ENCODE peak calls at places on chromosome 14, in nine cellular contexts. P is MM.1S; E is testis; T is neuronal stem cell; Q is HCT116; C is A673; F is HepG2; J is naive thymus-derived CD4-positive, alpha-beta T cell; M is AG04450. R is an unnamed sample.

GRCh38 chr14:35297677-35298076 is 5.5 kb downstream of the PSMA6 start:
- DNase-seq in C (no peak), P (no peak), J (no peak), Q (no peak), T (no peak), E (no peak), F (no peak), M (no peak), R (no peak)

GRCh38 chr14:94058674-94059138 is 22.3 kb downstream of the DDX24 start:
- DNase-seq in Q (no peak), F (peak; percentile 93), E (peak; percentile 9), J (no peak), C (no peak), P (no peak), M (no peak), T (no peak), R (no peak)

GRCh38 chr14:81400852-81401251 is 728 bp upstream of the STON2 start:
- DNase-seq in C (peak; percentile 72), T (no peak), J (no peak), E (peak; percentile 76), M (peak; percentile 6), F (no peak), P (no peak), Q (peak; percentile 54), R (no peak)

GRCh38 chr14:104600805-104601204 is 3.8 kb downstream of the TMEM179 start:
- DNase-seq in M (no peak), J (no peak), T (no peak), Q (no peak), P (no peak), E (no peak), C (no peak), F (no peak), R (no peak)

GRCh38 chr14:102440392-102440791 is 69.2 kb downstream of the ANKRD9 start:
- DNase-seq in M (no peak), T (no peak), P (no peak), E (no peak), C (no peak), J (no peak), Q (no peak), F (no peak), R (no peak)

GRCh38 chr14:93962701-93963601 is 13.4 kb downstream of the ASB2 start:
- DNase-seq in C (no peak), F (no peak), M (no peak), Q (no peak), E (no peak), P (peak; percentile 50), T (no peak), J (peak; percentile 59), R (no peak)

GRCh38 chr14:95098984-95099599 is 58.2 kb downstream of the DICER1 start:
- DNase-seq in E (peak; percentile 79), J (no peak), C (peak; percentile 86), M (peak; percentile 7), T (peak; percentile 48), Q (peak; percentile 40), P (no peak), F (peak; percentile 22), R (peak; percentile 76)

GRCh38 chr14:53501361-53502320 is 348.5 kb upstream of the DDHD1 start:
- DNase-seq in C (no peak), J (no peak), Q (no peak), M (peak; percentile 90), P (no peak), E (no peak), F (no peak), T (no peak), R (peak; percentile 9)

GRCh38 chr14:35696575-35696974 is 112.5 kb downstream of the RALGAPA1 start:
- DNase-seq in J (no peak), F (no peak), C (peak; percentile 31), M (no peak), Q (no peak), T (no peak), P (no peak), E (no peak), R (no peak)

GRCh38 chr14:60805881-60806569 is 71.5 kb downstream of the MNAT1 start:
- DNase-seq in E (no peak), F (no peak), J (no peak), M (no peak), P (no peak), T (no peak), Q (no peak), C (no peak), R (no peak)

GRCh38 chr14:95006479-95006878 is 150.8 kb downstream of the DICER1 start:
- DNase-seq in T (no peak), F (no peak), P (no peak), J (no peak), C (no peak), M (no peak), Q (no peak), E (no peak), R (no peak)

GRCh38 chr14:103393687-103394626 is 8.7 kb downstream of the MARK3 start:
- DNase-seq in Q (no peak), P (no peak), T (no peak), M (no peak), F (no peak), C (peak; percentile 56), J (no peak), E (peak; percentile 56), R (peak; percentile 54)

GRCh38 chr14:72457641-72458040 is 436.3 kb downstream of the DPF3 start:
- DNase-seq in E (no peak), P (no peak), C (no peak), Q (no peak), F (no peak), M (no peak), T (no peak), J (no peak), R (no peak)

GRCh38 chr14:55731881-55732498 is 152.0 kb downstream of the KTN1 start:
- DNase-seq in M (no peak), F (peak; percentile 16), E (peak; percentile 69), Q (peak; percentile 12), P (no peak), J (peak; percentile 31), T (peak; percentile 43), C (peak; percentile 63), R (peak; percentile 64)

GRCh38 chr14:31926123-31926522 is 151.0 kb upstream of the ARHGAP5 start:
- DNase-seq in C (peak; percentile 63), M (no peak), Q (peak; percentile 54), E (no peak), F (peak; percentile 87), P (peak; percentile 48), J (no peak), T (no peak), R (peak; percentile 60)

GRCh38 chr14:27686137-27686536 is 1080.5 kb upstream of the FOXG1 start:
- DNase-seq in P (no peak), T (no peak), E (no peak), C (no peak), J (no peak), Q (no peak), F (no peak), M (no peak), R (no peak)

GRCh38 chr14:34199585-34199984 is 248.7 kb upstream of the EGLN3 start:
- DNase-seq in F (no peak), J (peak; percentile 42), T (no peak), C (no peak), M (no peak), P (no peak), E (no peak), Q (no peak), R (no peak)

GRCh38 chr14:56198438-56198837 is 80.2 kb downstream of the PELI2 start:
- DNase-seq in T (no peak), Q (no peak), E (no peak), J (no peak), P (no peak), F (no peak), M (no peak), C (no peak), R (no peak)

DNA sequence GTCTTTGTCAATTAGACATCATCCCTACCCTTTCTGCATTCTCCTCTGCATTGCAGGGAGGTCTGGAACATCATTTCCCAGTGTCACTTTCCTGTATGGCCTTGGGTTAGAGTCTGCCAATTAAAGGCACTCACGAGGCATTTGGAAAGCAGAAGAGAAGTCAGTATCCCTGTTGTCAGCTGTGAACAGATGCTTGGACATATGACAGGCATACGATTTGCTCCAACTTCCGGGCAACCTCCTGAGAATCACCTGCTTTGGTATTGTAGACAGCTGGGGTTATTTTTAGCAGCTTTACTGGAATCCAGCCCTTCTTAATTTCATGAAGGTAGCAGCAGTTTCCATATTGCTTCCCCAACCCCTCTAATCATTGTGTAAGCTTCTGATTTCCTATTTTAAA is 88.7 kb upstream of the DHRS4 start:
- DNase-seq in T (no peak), J (no peak), F (no peak), Q (no peak), P (no peak), C (no peak), E (no peak), M (no peak), R (no peak)
- H3K27ac ChIP-seq in T (no peak overlapping the region), J (no peak overlapping the region), F (no peak overlapping the region), Q (no peak overlapping the region), P (no peak overlapping the region), C (no peak overlapping the region), E (no peak overlapping the region), M (no peak overlapping the region), R (no peak overlapping the region)

GRCh38 chr14:76151398-76152332 is at the start of gene GPATCH2L:
- DNase-seq in E (peak; percentile 96), J (peak; percentile 98), M (peak; percentile 61), Q (peak; percentile 66), T (peak; percentile 90), F (peak; percentile 76), C (peak; percentile 95), P (peak; percentile 82), R (peak; percentile 95)
- H3K27ac ChIP-seq in E (peak within 1 kb of the TSS; percentile 69), J (peak within 1 kb of the TSS; percentile 95), M (peak within 1 kb of the TSS; percentile 94), Q (peak within 1 kb of the TSS; percentile 84), T (peak within 1 kb of the TSS; percentile 64), F (peak within 1 kb of the TSS; percentile 57), C (peak within 1 kb of the TSS; percentile 84), P (peak within 1 kb of the TSS; percentile 84), R (peak within 1 kb of the TSS; percentile 84)

GRCh38 chr14:96117101-96117897 is 78.1 kb downstream of the C14orf132 start:
- DNase-seq in P (no peak), J (no peak), Q (no peak), T (no peak), C (peak; percentile 56), M (no peak), F (no peak), E (no peak), R (no peak)
- H3K27ac ChIP-seq in P (no peak overlapping the region), J (peak overlapping the region; percentile 71), Q (no peak overlapping the region), T (no peak overlapping the region), C (no peak overlapping the region), M (peak overlapping the region; percentile 47), F (no peak overlapping the region), E (no peak overlapping the region), R (no peak overlapping the region)

GRCh38 chr14:99137913-99138571 is 134.0 kb downstream of the BCL11B start:
- DNase-seq in Q (peak; percentile 69), T (no peak), E (peak; percentile 11), J (no peak), P (peak; percentile 10), C (peak; percentile 23), M (no peak), F (no peak), R (no peak)

GRCh38 chr14:99137001-99137700 is 134.8 kb downstream of the BCL11B start:
- DNase-seq in P (no peak), T (no peak), Q (no peak), J (no peak), M (no peak), F (no peak), E (peak; percentile 7), C (no peak), R (no peak)

GRCh38 chr14:99134333-99135046 is 137.5 kb downstream of the BCL11B start:
- DNase-seq in E (no peak), J (peak; percentile 15), T (no peak), M (no peak), Q (no peak), P (no peak), F (no peak), C (no peak), R (no peak)

GRCh38 chr14:99136047-99136400 is 136.0 kb downstream of the BCL11B start:
- DNase-seq in E (peak; percentile 0), P (no peak), C (no peak), F (no peak), Q (no peak), M (no peak), T (no peak), J (peak; percentile 4), R (no peak)

GRCh38 chr14:99136401-99136800 is 135.6 kb downstream of the BCL11B start:
- DNase-seq in E (peak; percentile 2), P (no peak), T (no peak), M (no peak), C (no peak), J (peak; percentile 3), Q (no peak), F (no peak), R (no peak)
- H3K27ac ChIP-seq in E (no peak overlapping the region), P (no peak overlapping the region), T (no peak overlapping the region), M (no peak overlapping the region), C (no peak overlapping the region), J (no peak overlapping the region), Q (no peak overlapping the region), F (no peak overlapping the region), R (no peak overlapping the region)

R was measured in cardiac muscle cell.